ENCODE peak calls at places on chromosomes 13 and 19, in five cellular contexts. U, J, O, G and K are unnamed samples.

GRCh38 chr19:36254848-36255247 is 39.9 kb downstream of the ZNF146 start:
- DNase-seq in U (no peak), J (no peak), O (no peak), G (no peak), K (no peak)

GRCh38 chr13:39311619-39312018 is 273.4 kb downstream of the NHLRC3 start:
- DNase-seq in U (no peak), J (no peak), O (no peak), G (no peak), K (peak; percentile 26)

GRCh38 chr13:66634384-66634783 is 595.8 kb downstream of the PCDH9 start:
- DNase-seq in U (no peak), J (no peak), O (no peak), G (no peak), K (peak; percentile 6)

GRCh38 chr19:29612801-29613595 is 6.9 kb downstream of the POP4 start:
- DNase-seq in U (no peak), J (no peak), O (no peak), G (no peak), K (no peak)

GRCh38 chr13:35891973-35892441 is 239.2 kb downstream of the DCLK1 start:
- DNase-seq in U (no peak), J (no peak), O (no peak), G (no peak), K (no peak)

GRCh38 chr19:11737964-11738745 is 591 bp downstream of the ZNF823 start:
- DNase-seq in U (peak; percentile 56), J (peak; percentile 84), O (peak; percentile 86), G (peak; percentile 77), K (peak; percentile 27)

GRCh38 chr13:46097015-46097414 is 7.8 kb downstream of the CPB2 start:
- DNase-seq in U (no peak), J (no peak), O (no peak), G (no peak), K (peak; percentile 2)

GRCh38 chr13:71118779-71119364 is 748.1 kb downstream of the DACH1 start:
- DNase-seq in U (no peak), J (no peak), O (no peak), G (no peak), K (no peak)

GRCh38 chr19:6521718-6522646 is 8.8 kb upstream of the TNFSF9 start:
- DNase-seq in U (peak; percentile 12), J (peak; percentile 58), O (no peak), G (peak; percentile 67), K (peak; percentile 53)

GRCh38 chr13:107845911-107846310 is 369.4 kb downstream of the LIG4 start:
- DNase-seq in U (no peak), J (no peak), O (no peak), G (no peak), K (no peak)

GRCh38 chr13:51432576-51432975 is 20.3 kb downstream of the INTS6 start:
- DNase-seq in U (peak; percentile 24), J (no peak), O (no peak), G (no peak), K (no peak)

GRCh38 chr19:15418112-15418587 is 638 bp downstream of the AKAP8L start:
- DNase-seq in U (no peak), J (no peak), O (no peak), G (peak; percentile 43), K (peak; percentile 18)

GRCh38 chr19:43306097-43306496 is 36.8 kb upstream of the PSG9 start:
- DNase-seq in U (no peak), J (no peak), O (no peak), G (no peak), K (no peak)

GRCh38 chr19:43782689-43783231 is 2.0 kb upstream of the KCNN4 start:
- DNase-seq in U (no peak), J (no peak), O (no peak), G (peak; percentile 56), K (no peak)

GRCh38 chr19:46407891-46408426 is 5.4 kb downstream of the CCDC8 start:
- DNase-seq in U (no peak), J (peak; percentile 13), O (no peak), G (no peak), K (no peak)

GRCh38 chr19:43820098-43820860 is 6.8 kb upstream of the ZNF283 start:
- DNase-seq in U (peak; percentile 91), J (peak; percentile 60), O (peak; percentile 71), G (no peak), K (peak; percentile 60)

GRCh38 chr13:113275387-113275786 is 21.7 kb upstream of the LAMP1 start:
- DNase-seq in U (peak; percentile 77), J (no peak), O (no peak), G (peak; percentile 71), K (peak; percentile 76)

GRCh38 chr19:28737021-28737525 is 475.9 kb downstream of the UQCRFS1 start:
- DNase-seq in U (peak; percentile 65), J (no peak), O (no peak), G (peak; percentile 28), K (peak; percentile 66)

GRCh38 chr13:30466841-30467252 is 1.1 kb upstream of the HMGB1 start:
- DNase-seq in U (no peak), J (no peak), O (no peak), G (peak; percentile 51), K (no peak)

GRCh38 chr19:28319918-28320317 is 893.0 kb downstream of the UQCRFS1 start:
- DNase-seq in U (no peak), J (no peak), O (no peak), G (no peak), K (no peak)

DNA sequence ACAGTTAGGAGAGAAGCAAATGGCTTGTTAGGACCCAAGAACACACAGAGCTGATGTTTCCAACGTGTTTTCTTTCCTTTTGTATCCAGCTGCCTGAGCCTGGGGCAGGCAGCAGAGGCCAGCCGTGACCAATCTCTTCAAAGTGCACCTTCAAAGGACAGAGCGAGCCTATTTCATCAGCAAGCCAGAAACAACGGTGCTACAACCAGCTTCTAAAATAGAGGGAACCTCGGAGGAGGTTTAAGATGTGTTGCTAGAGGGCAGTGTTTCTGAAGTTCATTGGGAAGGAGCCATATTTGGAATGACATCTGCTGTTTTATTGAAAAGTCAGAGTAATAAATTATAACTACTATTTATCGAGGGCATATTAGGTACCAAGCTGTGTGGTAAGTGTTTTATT is 56.2 kb upstream of the RFC3 start:
- DNase-seq in U (peak; percentile 43), J (no peak), O (no peak), G (peak; percentile 12), K (peak; percentile 4)
- TF ChIP-seq CTCF in U (peak; percentile 41), J (no peak), O (no peak), G (peak; percentile 36), K (peak; percentile 2)

GRCh38 chr19:42068361-42068755 is 1.6 kb downstream of the GRIK5 start:
- DNase-seq in U (no peak), J (no peak), O (no peak), G (no peak), K (no peak)
- H3K4me3 ChIP-seq in U (peak overlapping the region; percentile 83), J (no peak overlapping the region), O (no peak overlapping the region), G (no peak overlapping the region), K (no peak overlapping the region)

GRCh38 chr13:27622102-27622820 is 569 bp downstream of the POLR1D start:
- DNase-seq in U (no peak), J (no peak), O (no peak), G (no peak), K (peak; percentile 45)
- TF ChIP-seq CTCF in U (no peak), J (no peak), O (peak; percentile 18), G (no peak), K (peak; percentile 34)

DNA sequence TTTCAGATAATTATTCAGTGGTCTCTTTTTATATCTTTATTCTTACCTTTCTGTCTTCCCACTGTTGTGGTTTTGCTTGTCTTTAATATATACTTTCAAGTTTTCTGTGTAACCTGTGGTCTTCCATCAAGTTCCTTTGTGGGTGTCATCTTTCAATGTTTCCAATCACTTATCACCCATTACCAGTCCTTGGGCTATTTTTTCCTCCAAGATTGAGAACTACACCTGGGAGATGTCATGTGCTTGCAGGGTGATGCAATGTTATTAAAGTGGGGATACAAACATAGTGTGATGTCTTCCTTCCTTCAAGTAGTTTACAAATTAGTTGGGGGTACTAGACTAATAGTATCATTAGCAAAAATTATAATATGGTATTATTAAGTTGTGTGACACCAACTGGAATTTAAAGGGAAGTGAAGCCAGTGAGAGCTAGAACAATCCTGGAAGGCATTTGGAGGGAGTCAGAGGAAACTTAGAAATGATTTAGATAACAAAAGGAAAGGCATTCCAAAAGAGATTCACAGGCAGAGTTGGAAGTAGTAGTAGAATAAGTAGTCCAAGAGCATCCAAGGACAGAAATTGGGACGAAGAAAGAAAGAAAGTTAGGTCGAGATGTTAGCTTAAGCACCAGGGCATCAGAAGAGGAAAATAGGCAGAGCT is 3.4 kb downstream of the FNDC3A start:
- DNase-seq in U (peak; percentile 71), J (no peak), O (no peak), G (peak; percentile 22), K (peak; percentile 37)
- H3K4me3 ChIP-seq in U (peak overlapping the region; percentile 81), J (peak overlapping the region; percentile 1), O (no peak overlapping the region), G (peak overlapping the region; percentile 32), K (no peak overlapping the region)

DNA sequence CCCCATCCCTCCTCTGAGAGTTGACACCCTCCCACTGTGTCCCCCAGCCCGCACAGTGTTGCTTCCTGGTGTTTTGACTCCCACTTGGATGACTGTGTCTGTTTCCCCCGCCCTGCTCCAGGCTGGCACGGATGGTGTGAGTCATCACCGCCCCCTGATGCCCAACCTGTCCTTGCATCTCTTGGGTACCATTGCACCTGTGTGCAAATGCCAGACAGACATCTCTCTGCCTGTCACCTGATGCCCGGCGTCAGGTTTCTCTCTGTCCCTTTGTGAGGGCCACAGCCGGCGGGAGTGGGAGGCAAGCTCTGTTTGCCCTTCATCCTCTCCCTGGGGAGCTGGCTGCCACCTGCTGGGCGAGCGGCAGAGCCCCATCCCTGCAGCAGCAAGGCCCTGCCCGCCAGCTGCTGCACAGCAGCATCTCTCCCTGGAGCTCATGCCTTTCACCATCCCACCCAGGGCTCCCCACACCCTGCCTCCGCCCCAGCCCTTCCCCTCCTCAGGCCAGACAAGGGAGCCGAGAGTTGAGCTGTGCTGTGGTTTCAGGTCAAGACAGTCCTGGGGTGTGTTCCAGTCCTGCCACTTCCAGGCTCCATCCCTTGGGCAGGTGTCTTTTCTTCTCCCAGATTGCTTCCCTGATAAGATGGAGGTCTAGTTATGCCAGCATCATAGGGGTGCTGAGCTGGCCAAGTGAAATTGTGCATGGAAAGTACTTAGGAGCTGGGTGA is 29.7 kb downstream of the NKPD1 start:
- DNase-seq in U (no peak), J (no peak), O (no peak), G (no peak), K (no peak)
- TF ChIP-seq CTCF in U (peak; percentile 35), J (no peak), O (no peak), G (no peak), K (no peak)

GRCh38 chr19:32870981-32871451 is 1.4 kb upstream of the SLC7A9 start:
- DNase-seq in U (no peak), J (no peak), O (peak; percentile 46), G (peak; percentile 10), K (no peak)
- H3K4me3 ChIP-seq in U (no peak overlapping the region), J (no peak overlapping the region), O (no peak overlapping the region), G (no peak overlapping the region), K (no peak overlapping the region)